ENCODE peak calls at places on chromosomes 3 and 15, in eight cellular contexts. I, C, Q, T, B, F, W and R are unnamed samples.

GRCh38 chr3:53844262-53845102 is 1.7 kb downstream of the CHDH start:
- DNase-seq in I (no peak), C (no peak), Q (no peak), T (peak), B (no peak), F (no peak), W (no peak), R (no peak)

GRCh38 chr15:74776851-74777768 is 4.8 kb upstream of the CSK start:
- DNase-seq in I (peak), C (no peak), Q (no peak), T (peak), B (no peak), F (peak), W (no peak), R (no peak)

GRCh38 chr3:156664285-156665178 is 9.9 kb upstream of the TIPARP start:
- DNase-seq in I (no peak), C (no peak), Q (no peak), T (no peak), B (no peak), F (no peak), W (no peak), R (no peak)

GRCh38 chr3:193971268-193971751 is 164.6 kb upstream of the HES1 start:
- DNase-seq in I (no peak), C (peak), Q (no peak), T (peak), B (no peak), F (peak), W (peak), R (no peak)

GRCh38 chr3:156694536-156694935 is 20.1 kb downstream of the TIPARP start:
- DNase-seq in I (no peak), C (no peak), Q (no peak), T (no peak), B (peak), F (no peak), W (peak), R (no peak)

GRCh38 chr15:42141246-42141645 is 15.2 kb downstream of the PLA2G4F start:
- DNase-seq in I (no peak), C (no peak), Q (peak), T (no peak), B (no peak), F (no peak), W (no peak), R (no peak)

GRCh38 chr3:120102674-120103073 is 8.4 kb upstream of the GSK3B start:
- DNase-seq in I (no peak), C (peak), Q (no peak), T (no peak), B (no peak), F (no peak), W (no peak), R (no peak)

GRCh38 chr15:57559875-57560274 is 31.8 kb upstream of the MYZAP start:
- DNase-seq in I (peak), C (peak), Q (peak), T (peak), B (no peak), F (peak), W (no peak), R (no peak)

GRCh38 chr3:12954891-12955650 is 113.7 kb upstream of the RPL32 start:
- DNase-seq in I (no peak), C (peak), Q (no peak), T (peak), B (no peak), F (peak), W (no peak), R (no peak)

GRCh38 chr15:77869021-77869895 is 208.3 kb downstream of the TBC1D2B start:
- DNase-seq in I (no peak), C (peak), Q (no peak), T (no peak), B (no peak), F (no peak), W (peak), R (no peak)

GRCh38 chr3:99384596-99384995 is 253.8 kb upstream of the COL8A1 start:
- DNase-seq in I (no peak), C (peak), Q (no peak), T (no peak), B (peak), F (no peak), W (no peak), R (no peak)

GRCh38 chr3:15927969-15928368 is 130.2 kb upstream of the ANKRD28 start:
- DNase-seq in I (no peak), C (no peak), Q (no peak), T (no peak), B (no peak), F (no peak), W (no peak), R (no peak)

DNA sequence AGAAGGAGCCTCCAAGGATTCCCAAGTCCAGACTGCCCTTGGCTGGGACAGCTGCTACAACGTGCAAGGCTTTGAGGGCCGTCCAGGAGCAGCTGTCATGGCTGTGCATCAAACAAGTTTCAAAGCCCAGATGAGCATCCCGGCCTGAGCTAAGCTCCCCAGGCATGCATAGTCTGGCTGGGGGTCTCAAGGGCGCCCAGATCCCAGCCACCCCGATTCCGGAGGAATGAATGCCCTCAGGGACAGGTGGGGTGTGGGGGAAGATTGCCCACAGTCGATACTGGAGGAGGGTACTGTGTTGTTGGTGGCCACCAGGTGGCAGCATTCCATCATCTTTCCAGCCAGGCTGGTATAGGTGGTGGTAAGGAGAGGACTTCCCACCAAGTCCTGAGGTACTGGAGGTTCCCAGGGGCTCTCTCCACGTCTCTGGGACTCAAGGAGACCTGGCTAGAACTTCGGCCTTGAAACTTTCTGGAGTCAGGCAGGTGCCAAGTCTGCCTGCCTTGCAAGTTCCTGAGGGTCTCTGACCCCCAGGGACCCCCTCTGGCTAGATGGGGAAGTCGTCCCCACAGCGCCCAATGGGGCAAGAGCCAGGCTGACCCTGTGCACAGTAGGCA is 32.8 kb downstream of the RBM5 start:
- DNase-seq in I (peak), C (peak), Q (peak), T (peak), B (peak), F (peak), W (peak), R (no peak)
- TF ChIP-seq CTCF in I (peak), C (peak), Q (peak), T (peak), B (peak), F (peak), W (peak), R (peak)

DNA sequence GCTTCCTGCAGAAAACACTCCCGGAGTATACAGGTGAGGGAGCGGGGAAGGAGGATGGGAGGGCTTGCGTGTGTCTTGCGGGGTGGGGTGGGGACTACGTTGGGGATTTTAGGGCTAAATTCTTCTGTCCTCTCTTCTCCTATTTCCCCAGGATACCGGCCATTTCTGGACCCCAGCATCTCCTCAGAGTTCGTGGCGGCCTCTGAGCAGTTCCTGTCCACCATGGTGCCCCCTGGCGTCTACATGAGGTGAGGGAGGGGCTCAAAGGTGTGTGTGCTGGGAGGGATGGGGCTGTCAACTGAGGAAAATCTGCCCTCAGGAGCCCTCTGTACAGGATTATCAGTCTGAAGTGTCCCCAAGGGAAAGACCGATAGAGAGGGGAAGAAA is 6.6 kb downstream of the DUOX1 start:
- DNase-seq in I (peak), C (no peak), Q (no peak), T (no peak), B (no peak), F (no peak), W (no peak), R (no peak)
- TF ChIP-seq CTCF in I (peak), C (no peak), Q (no peak), T (peak), B (peak), F (no peak), W (no peak), R (peak)

GRCh38 chr3:10514407-10515069 is 9.2 kb upstream of the ATP2B2 start:
- DNase-seq in I (no peak), C (no peak), Q (no peak), T (no peak), B (no peak), F (no peak), W (no peak), R (no peak)
- TF ChIP-seq CTCF in I (no peak), C (no peak), Q (no peak), T (no peak), B (no peak), F (no peak), W (no peak), R (no peak)

GRCh38 chr3:186093271-186093900 is 15.5 kb downstream of the ETV5 start:
- DNase-seq in I (peak), C (no peak), Q (no peak), T (no peak), B (no peak), F (no peak), W (no peak), R (no peak)
- TF ChIP-seq CTCF in I (no peak), C (no peak), Q (no peak), T (no peak), B (peak), F (no peak), W (no peak), R (peak)